ENCODE peak calls at places on chromosomes 12 and 14, in ten cellular contexts. B is gastrocnemius medialis, M is left ventricle myocardium inferior, F is kidney epithelial cell, H is RWPE1, G is choroid plexus epithelial cell, R is progenitor cell of endocrine pancreas, N is cardiac muscle cell, D is lung, W is osteocyte. I is an unnamed sample.

GRCh38 chr12:78778339-78778738 is 86.2 kb upstream of the SYT1 start:
- DNase-seq in F (no peak), B (no peak), D (no peak), G (peak), N (peak), H (no peak), R (no peak), W (no peak), M (no peak), I (peak)

GRCh38 chr14:75344396-75344795 is 65.8 kb downstream of the FOS start:
- DNase-seq in G (no peak), W (no peak), R (no peak), N (no peak), F (no peak), H (no peak), D (no peak), B (no peak), M (no peak), I (no peak)

GRCh38 chr12:31021809-31022492 is 51.7 kb upstream of the DDX11 start:
- DNase-seq in M (no peak), B (no peak), F (no peak), W (no peak), D (no peak), H (no peak), R (no peak), G (no peak), N (no peak), I (no peak)

GRCh38 chr12:116784238-116784612 is 46.1 kb downstream of the RNFT2 start:
- DNase-seq in M (no peak), F (no peak), N (no peak), G (no peak), B (no peak), W (no peak), H (peak), R (no peak), D (no peak), I (no peak)

GRCh38 chr12:57738661-57739237 is at the start of gene AGAP2:
- DNase-seq in G (no peak), W (no peak), M (no peak), H (no peak), F (no peak), R (no peak), B (no peak), D (no peak), N (peak), I (no peak)

GRCh38 chr12:78057075-78057474 is 226.4 kb downstream of the NAV3 start:
- DNase-seq in H (no peak), D (no peak), F (no peak), G (no peak), R (no peak), B (no peak), M (no peak), N (no peak), W (no peak), I (no peak)

GRCh38 chr14:68268719-68269118 is 449.1 kb downstream of the RAD51B start:
- DNase-seq in H (no peak), R (no peak), G (peak), W (no peak), N (peak), M (no peak), B (no peak), D (no peak), F (no peak), I (no peak)

GRCh38 chr12:2893007-2893406 is 2.3 kb downstream of the TULP3 start:
- DNase-seq in B (peak), D (no peak), H (no peak), F (peak), G (peak), W (no peak), N (peak), M (no peak), R (no peak), I (peak)

GRCh38 chr12:30882706-30883105 is 43.8 kb upstream of the TSPAN11 start:
- DNase-seq in W (no peak), D (no peak), R (no peak), M (no peak), G (peak), N (peak), B (no peak), H (no peak), F (no peak), I (no peak)

GRCh38 chr12:1519642-1520041 is 74.7 kb downstream of the FBXL14 start:
- DNase-seq in R (no peak), G (no peak), B (no peak), N (no peak), W (no peak), H (no peak), M (no peak), D (no peak), F (no peak), I (no peak)

GRCh38 chr14:20413785-20414117 is 450 bp upstream of the TEP1 start:
- DNase-seq in G (peak), B (no peak), N (no peak), F (no peak), M (no peak), W (no peak), D (no peak), H (peak), R (no peak), I (peak)

GRCh38 chr12:57096099-57096572 is 7.2 kb downstream of the NAB2 start:
- DNase-seq in W (peak), M (no peak), F (no peak), G (peak), D (no peak), R (no peak), H (peak), B (no peak), N (peak), I (peak)

GRCh38 chr12:113241191-113242017 is 20.1 kb downstream of the TPCN1 start:
- DNase-seq in F (peak), B (peak), H (peak), W (no peak), G (peak), D (no peak), M (no peak), R (no peak), N (peak), I (peak)

GRCh38 chr12:1644523-1645438 is 15.8 kb downstream of the WNT5B start:
- DNase-seq in H (peak), W (no peak), N (peak), D (peak), R (no peak), M (peak), F (no peak), B (peak), G (peak), I (peak)

GRCh38 chr12:124422570-124423523 is 128.0 kb downstream of the RFLNA start:
- DNase-seq in B (peak), H (peak), W (peak), M (peak), D (peak), G (peak), F (peak), N (peak), R (no peak), I (peak)

GRCh38 chr14:24092110-24092959 is 1.8 kb upstream of the PCK2 start:
- DNase-seq in D (no peak), R (no peak), H (no peak), M (no peak), B (no peak), F (no peak), N (peak), G (no peak), W (no peak), I (no peak)

GRCh38 chr14:77682158-77682553 is 25.7 kb downstream of the ALKBH1 start:
- DNase-seq in B (no peak), M (no peak), W (no peak), H (peak), G (peak), R (no peak), N (peak), F (no peak), D (no peak), I (peak)

GRCh38 chr12:96396914-96397313 is 3.3 kb downstream of the CDK17 start:
- DNase-seq in D (no peak), R (no peak), F (no peak), M (no peak), N (no peak), B (no peak), G (no peak), W (no peak), H (no peak), I (no peak)

GRCh38 chr14:103232831-103233319 is 101.2 kb upstream of the EIF5 start:
- DNase-seq in H (no peak), B (no peak), F (no peak), M (no peak), G (no peak), N (no peak), W (no peak), R (no peak), D (no peak), I (no peak)

GRCh38 chr12:125028106-125028505 is 34.7 kb downstream of the BRI3BP start:
- DNase-seq in B (no peak), H (no peak), G (no peak), M (no peak), D (no peak), W (no peak), F (no peak), N (no peak), R (no peak), I (no peak)

GRCh38 chr12:109833307-109834189 is at the start of gene TRPV4:
- DNase-seq in B (no peak), G (peak), R (peak), M (peak), D (no peak), F (no peak), W (no peak), N (peak), H (no peak), I (no peak)

GRCh38 chr12:103677341-103677740 is 90.3 kb downstream of the STAB2 start:
- DNase-seq in G (no peak), H (no peak), D (no peak), B (no peak), W (no peak), R (no peak), M (no peak), N (no peak), F (no peak), I (no peak)

GRCh38 chr12:123532808-123533649 is 490 bp downstream of the RILPL1 start:
- DNase-seq in B (peak), M (peak), N (peak), H (no peak), R (peak), D (peak), W (peak), F (no peak), G (peak), I (peak)

GRCh38 chr12:130965668-130966067 is 12.0 kb downstream of the ADGRD1 start:
- DNase-seq in B (no peak), N (peak), D (no peak), R (no peak), H (peak), M (no peak), G (peak), F (no peak), W (no peak), I (peak)

GRCh38 chr14:93956082-93956481 is 20.3 kb downstream of the ASB2 start:
- DNase-seq in M (no peak), G (no peak), B (no peak), F (no peak), R (no peak), W (no peak), N (no peak), H (no peak), D (no peak), I (no peak)

GRCh38 chr12:43120189-43120588 is 431.8 kb downstream of the ADAMTS20 start:
- DNase-seq in B (no peak), G (no peak), D (no peak), N (no peak), M (no peak), W (no peak), H (no peak), F (no peak), R (no peak), I (no peak)

GRCh38 chr14:62162998-62163589 is 400.9 kb downstream of the SNAPC1 start:
- DNase-seq in W (no peak), B (no peak), M (no peak), H (peak), G (peak), F (peak), D (no peak), R (peak), N (peak), I (peak)

GRCh38 chr12:38906482-38907170 is 1.2 kb upstream of the CPNE8 start:
- DNase-seq in H (peak), G (peak), N (peak), D (peak), B (peak), R (peak), W (peak), F (peak), M (peak), I (peak)

GRCh38 chr14:101763941-101764709 is 2.6 kb downstream of the PPP2R5C start:
- DNase-seq in D (peak), W (no peak), B (no peak), N (no peak), R (no peak), M (no peak), H (no peak), G (no peak), F (no peak), I (no peak)

GRCh38 chr14:63986789-63987533 is 134.2 kb downstream of the SYNE2 start:
- DNase-seq in D (no peak), W (no peak), M (no peak), B (no peak), H (peak), N (peak), F (peak), G (peak), R (no peak), I (peak)

GRCh38 chr12:115697341-115697740 is 580.2 kb downstream of the MED13L start:
- DNase-seq in D (no peak), R (no peak), H (no peak), F (no peak), M (no peak), G (no peak), B (no peak), W (no peak), N (no peak), I (no peak)

GRCh38 chr12:97637770-97638169 is 175.2 kb downstream of the RMST start:
- DNase-seq in W (no peak), G (no peak), M (no peak), B (no peak), N (no peak), D (no peak), H (no peak), F (peak), R (no peak), I (no peak)

GRCh38 chr12:73731658-73732057 is 806.0 kb upstream of the ATXN7L3B start:
- DNase-seq in W (no peak), M (no peak), R (no peak), G (peak), H (peak), N (no peak), D (no peak), B (no peak), F (no peak), I (no peak)

GRCh38 chr12:122836027-122836921 is 1.0 kb downstream of the HIP1R start:
- DNase-seq in M (no peak), R (no peak), D (no peak), N (no peak), W (no peak), B (no peak), F (no peak), H (peak), G (no peak), I (peak)

GRCh38 chr14:23406244-23406643 is 1.8 kb downstream of the MYH6 start:
- DNase-seq in W (no peak), B (no peak), D (no peak), G (no peak), N (no peak), F (no peak), R (no peak), H (no peak), M (peak), I (peak)

GRCh38 chr14:53034036-53034435 is 83.2 kb upstream of the FERMT2 start:
- DNase-seq in G (no peak), B (no peak), W (no peak), R (no peak), D (no peak), H (no peak), F (no peak), M (no peak), N (no peak), I (no peak)

GRCh38 chr12:6367065-6367968 is 8.0 kb downstream of the SCNN1A start:
- DNase-seq in G (peak), D (no peak), H (no peak), R (no peak), W (no peak), B (no peak), F (no peak), M (no peak), N (peak), I (no peak)

GRCh38 chr14:22319526-22320352 is 269.3 kb downstream of the DAD1 start:
- DNase-seq in W (no peak), R (peak), D (peak), B (no peak), N (peak), M (no peak), H (peak), F (peak), G (peak), I (peak)

GRCh38 chr14:100106260-100106659 is 41.0 kb downstream of the EVL start:
- DNase-seq in G (no peak), R (no peak), M (no peak), B (no peak), D (no peak), N (no peak), W (no peak), H (no peak), F (no peak), I (no peak)
- TF ChIP-seq CTCF in G (no peak), R (no peak), M (no peak), B (no peak), D (no peak), N (no peak), W (no peak), H (no peak), F (no peak), I (no peak)

GRCh38 chr12:44477331-44477980 is 398.7 kb downstream of the NELL2 start:
- DNase-seq in G (no peak), B (no peak), M (no peak), R (no peak), H (no peak), D (no peak), W (no peak), F (no peak), N (no peak), I (no peak)

DNA sequence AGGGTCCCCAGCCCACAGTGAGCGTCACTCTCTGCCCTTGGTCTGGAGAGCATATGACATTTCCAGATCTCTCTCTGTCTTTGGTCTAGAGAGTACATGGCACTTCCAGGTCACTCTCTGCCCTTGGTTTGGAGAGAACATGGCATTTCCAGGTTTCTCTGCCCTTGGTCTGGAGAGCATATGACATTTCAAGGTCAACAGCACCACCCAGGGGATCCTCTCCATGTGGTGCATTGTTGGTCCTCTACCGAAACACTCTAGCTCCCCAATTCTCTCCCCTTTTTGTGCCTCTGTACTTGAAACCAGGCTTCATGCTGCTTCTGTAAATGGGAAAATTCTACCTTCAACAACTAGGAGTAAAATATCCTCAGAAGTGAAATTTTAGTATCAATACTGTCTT is 399.4 kb downstream of the NELL2 start:
- DNase-seq in W (no peak), H (no peak), N (no peak), B (no peak), F (no peak), D (no peak), R (no peak), M (no peak), G (no peak), I (no peak)
- TF ChIP-seq CTCF in W (no peak), H (no peak), N (no peak), B (no peak), F (no peak), D (no peak), R (no peak), M (no peak), G (no peak), I (no peak)

GRCh38 chr14:97723834-97724770 is 926.9 kb downstream of the VRK1 start:
- DNase-seq in W (no peak), M (no peak), R (no peak), G (no peak), N (no peak), B (no peak), D (no peak), F (no peak), H (no peak), I (no peak)
- TF ChIP-seq CTCF in W (no peak), M (no peak), R (no peak), G (no peak), N (no peak), B (no peak), D (no peak), F (no peak), H (no peak), I (no peak)

DNA sequence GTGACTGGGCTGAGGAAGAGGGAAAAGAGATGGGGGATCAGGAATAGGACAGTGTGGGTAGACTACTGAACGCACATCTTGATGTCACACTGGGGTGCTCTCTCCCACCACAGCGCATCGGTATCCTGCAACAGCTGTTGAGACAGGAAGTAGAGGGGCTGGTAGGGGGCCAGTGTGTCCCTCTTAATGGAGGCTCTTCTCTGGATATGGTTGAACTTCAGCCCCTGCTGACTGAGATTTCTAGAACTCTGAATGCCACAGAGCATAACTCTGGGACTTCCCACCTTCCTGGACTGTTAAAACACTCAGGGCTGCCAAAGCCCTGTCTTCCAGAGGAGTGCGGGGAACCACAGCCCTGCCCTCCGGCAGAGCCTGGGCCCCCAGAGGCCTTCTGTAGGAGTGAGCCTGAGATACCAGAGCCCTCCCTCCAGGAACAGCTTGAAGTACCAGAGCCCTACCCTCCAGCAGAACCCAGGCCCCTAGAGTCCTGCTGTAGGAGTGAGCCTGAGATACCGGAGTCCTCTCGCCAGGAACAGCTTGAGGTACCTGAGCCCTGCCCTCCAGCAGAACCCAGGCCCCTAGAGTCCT is 6.9 kb downstream of the C1QL4 start:
- DNase-seq in W (no peak), B (no peak), R (no peak), G (no peak), N (no peak), M (no peak), D (no peak), H (no peak), F (no peak), I (no peak)
- TF ChIP-seq CTCF in W (no peak), B (no peak), R (no peak), G (no peak), N (no peak), M (no peak), D (no peak), H (no peak), F (no peak), I (no peak)

I was measured in MCF 10A.